ENCODE peak calls at places on chromosomes 13 and 19, in ten cellular contexts. E is left ventricle myocardium inferior; P is AG09319; F is activated CD4-positive, alpha-beta T cell treated with anti-CD3 and anti-CD28 coated beads, Interleukin-2, amount 50 U/mL, for 24 hours; D is A172; W is NCI-H1436; H is pancreas; S is WTC11; V is heart right ventricle; M is progenitor cell of endocrine pancreas. K is an unnamed sample.

GRCh38 chr13:50715402-50716146 is 127.9 kb downstream of the DLEU7 start:
- DNase-seq in S (no peak), P (no peak), E (peak; percentile 43), F (no peak), M (no peak), V (peak; percentile 35), W (no peak), D (no peak), H (peak; percentile 53), K (no peak)

GRCh38 chr19:38718747-38719543 is 25.3 kb downstream of the CAPN12 start:
- DNase-seq in V (peak; percentile 80), D (peak; percentile 94), M (no peak), P (no peak), E (peak; percentile 75), S (peak; percentile 67), F (no peak), H (no peak), W (no peak), K (no peak)

GRCh38 chr13:48908381-48909087 is 67.2 kb upstream of the FNDC3A start:
- DNase-seq in H (no peak), M (no peak), V (no peak), P (peak; percentile 8), D (peak; percentile 49), W (no peak), S (no peak), F (no peak), E (no peak), K (no peak)

GRCh38 chr13:36275190-36276002 is 22.2 kb downstream of the CCDC169 start:
- DNase-seq in P (peak; percentile 39), M (no peak), V (no peak), H (peak; percentile 28), S (no peak), W (peak; percentile 45), E (no peak), F (no peak), D (peak; percentile 50), K (peak; percentile 20)

GRCh38 chr19:55250262-55251036 is 8.4 kb downstream of the PPP6R1 start:
- DNase-seq in V (no peak), E (no peak), P (no peak), M (no peak), S (no peak), F (no peak), D (no peak), W (no peak), H (no peak), K (no peak)

GRCh38 chr13:50911051-50911690 is 1.6 kb downstream of the RNASEH2B start:
- DNase-seq in S (no peak), H (no peak), V (no peak), D (no peak), P (no peak), E (no peak), M (no peak), W (no peak), F (no peak), K (no peak)

GRCh38 chr13:109783447-109783814 is 3.0 kb downstream of the IRS2 start:
- DNase-seq in P (no peak), S (peak; percentile 75), D (no peak), W (no peak), V (no peak), H (no peak), F (no peak), E (no peak), M (no peak), K (no peak)

GRCh38 chr19:50461066-50461875 is 15.0 kb upstream of the EMC10 start:
- DNase-seq in S (peak; percentile 77), M (peak; percentile 39), V (peak; percentile 39), W (peak; percentile 75), H (no peak), E (peak; percentile 36), P (peak; percentile 30), F (peak; percentile 52), D (peak; percentile 73), K (peak; percentile 43)

GRCh38 chr13:89890806-89891205 is 1456.7 kb upstream of the MIR17HG start:
- DNase-seq in E (no peak), D (no peak), P (no peak), V (no peak), S (no peak), F (no peak), W (no peak), M (no peak), H (no peak), K (no peak)

GRCh38 chr19:56946164-56946563 is 105.6 kb upstream of the PEG3 start:
- DNase-seq in H (no peak), P (no peak), D (no peak), W (no peak), V (no peak), E (no peak), S (no peak), F (no peak), M (no peak), K (peak; percentile 33)

GRCh38 chr13:26227396-26227971 is 5.4 kb upstream of the RNF6 start:
- DNase-seq in E (no peak), W (no peak), V (no peak), H (no peak), S (no peak), M (no peak), D (no peak), F (no peak), P (no peak), K (no peak)

GRCh38 chr19:54477650-54478049 is 4.6 kb upstream of the CDC42EP5 start:
- DNase-seq in D (no peak), P (no peak), M (no peak), F (no peak), H (no peak), S (no peak), W (no peak), V (no peak), E (no peak), K (no peak)

GRCh38 chr13:97108535-97108910 is 113.6 kb upstream of the MBNL2 start:
- DNase-seq in W (no peak), E (no peak), F (no peak), P (no peak), M (no peak), H (no peak), D (peak; percentile 37), S (no peak), V (no peak), K (no peak)

GRCh38 chr13:100235311-100235901 is 146.5 kb downstream of the PCCA start:
- DNase-seq in E (no peak), S (no peak), M (no peak), F (peak; percentile 35), V (no peak), W (peak; percentile 43), H (no peak), D (peak; percentile 49), P (peak; percentile 32), K (no peak)

GRCh38 chr13:25575562-25575961 is 203.8 kb downstream of the ATP8A2 start:
- DNase-seq in V (no peak), S (no peak), W (no peak), M (no peak), H (no peak), P (no peak), E (no peak), F (no peak), D (no peak), K (no peak)

GRCh38 chr13:101144808-101145419 is 271.4 kb downstream of the NALCN start:
- DNase-seq in F (peak; percentile 12), D (peak; percentile 57), H (no peak), E (no peak), W (peak; percentile 25), M (no peak), P (peak; percentile 27), V (no peak), S (no peak), K (peak; percentile 49)

GRCh38 chr13:110443633-110444225 is 117.8 kb downstream of the RAB20 start:
- DNase-seq in F (no peak), E (no peak), H (no peak), D (no peak), V (no peak), S (no peak), W (no peak), M (no peak), P (no peak), K (no peak)

GRCh38 chr13:24747248-24748151 is 16.5 kb upstream of the RNF17 start:
- DNase-seq in P (no peak), W (no peak), F (no peak), V (no peak), E (no peak), H (no peak), M (peak; percentile 27), S (peak; percentile 61), D (no peak), K (no peak)

GRCh38 chr19:46081928-46082727 is 41.3 kb upstream of the IGFL4 start:
- DNase-seq in V (no peak), S (no peak), W (peak; percentile 24), P (no peak), M (peak; percentile 18), E (no peak), F (peak; percentile 17), H (peak; percentile 22), D (peak; percentile 39), K (peak; percentile 5)

K was measured in NT2/D1.